ENCODE peak calls at places on chromosome 19, in seven cellular contexts. J is HCT116, F is SK-N-SH, B is H1, A is K562, R is HepG2, O is GM12878. I is an unnamed sample.

GRCh38 chr19:46704379-46705076 is 12.4 kb downstream of the PRKD2 start:
- DNase-seq in B (peak), A (peak), O (no peak), R (peak), J (no peak), F (peak), I (peak)

GRCh38 chr19:2049741-2050348 is 1.2 kb downstream of the MKNK2 start:
- DNase-seq in R (peak), A (peak), J (no peak), O (no peak), F (peak), B (no peak), I (peak)

GRCh38 chr19:38210458-38210987 is 13.5 kb downstream of the DPF1 start:
- DNase-seq in F (peak), B (peak), J (no peak), R (no peak), O (no peak), A (peak), I (no peak)

GRCh38 chr19:17680235-17680722 is 7.9 kb downstream of the UNC13A start:
- DNase-seq in O (peak), J (peak), R (no peak), F (no peak), A (peak), B (no peak), I (no peak)

GRCh38 chr19:41330946-41331678 is 21.1 kb downstream of the CCDC97 start:
- DNase-seq in R (no peak), B (no peak), A (no peak), O (no peak), F (peak), J (no peak), I (no peak)

GRCh38 chr19:46068345-46069258 is 27.8 kb upstream of the IGFL4 start:
- DNase-seq in O (no peak), B (no peak), A (no peak), R (peak), J (peak), F (no peak), I (peak)

GRCh38 chr19:13825489-13826475 is 30.5 kb downstream of the ZSWIM4 start:
- DNase-seq in O (no peak), J (no peak), R (no peak), B (peak), A (peak), F (peak), I (peak)

GRCh38 chr19:2421581-2422306 is 5.6 kb downstream of the TIMM13 start:
- DNase-seq in B (no peak), O (no peak), R (no peak), A (no peak), F (no peak), J (no peak), I (no peak)

GRCh38 chr19:18340990-18341868 is 831 bp downstream of the PGPEP1 start:
- DNase-seq in F (peak), R (peak), O (no peak), A (peak), J (no peak), B (peak), I (no peak)

GRCh38 chr19:49331616-49332055 is 3.6 kb upstream of the CD37 start:
- DNase-seq in F (peak), B (no peak), R (peak), O (peak), J (peak), A (peak), I (peak)

GRCh38 chr19:42099336-42099925 is 23.5 kb downstream of the ZNF574 start:
- DNase-seq in R (no peak), O (no peak), B (no peak), A (no peak), F (no peak), J (no peak), I (no peak)

GRCh38 chr19:43778651-43779050 is 2.1 kb downstream of the KCNN4 start:
- DNase-seq in F (no peak), A (no peak), R (no peak), B (no peak), O (no peak), J (no peak), I (no peak)

GRCh38 chr19:1407662-1408299 is 395 bp downstream of the DAZAP1 start:
- DNase-seq in B (no peak), J (no peak), R (no peak), F (no peak), A (peak), O (no peak), I (no peak)

GRCh38 chr19:45153339-45154063 is 7.3 kb downstream of the NKPD1 start:
- DNase-seq in A (peak), J (no peak), B (peak), O (no peak), F (peak), R (no peak), I (no peak)

GRCh38 chr19:46606681-46607440 is 5.7 kb downstream of the CALM3 start:
- DNase-seq in B (no peak), J (no peak), F (peak), R (no peak), A (peak), O (no peak), I (no peak)

DNA sequence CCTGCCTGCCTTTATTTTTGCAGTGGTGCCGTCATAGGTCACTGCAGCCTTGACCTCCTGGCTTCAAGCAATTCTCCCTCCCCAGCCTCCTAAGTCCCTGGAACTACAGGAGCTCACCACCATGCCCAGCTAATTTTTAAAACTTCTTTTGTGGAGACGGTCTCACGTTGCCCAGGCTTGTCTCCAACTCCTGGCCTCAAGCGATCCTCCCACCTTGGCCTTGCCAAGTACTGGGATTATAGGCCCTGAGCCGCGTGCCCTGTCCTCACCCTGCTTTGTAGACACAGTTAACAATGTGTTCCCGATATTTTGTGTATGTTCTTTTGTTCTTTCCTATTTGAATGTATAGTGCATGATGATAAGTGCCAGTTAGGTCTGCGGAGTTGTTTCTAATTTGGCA is 9.7 kb upstream of the WTIP start:
- DNase-seq in O (no peak), B (no peak), A (no peak), F (no peak), J (no peak), R (no peak), I (no peak)
- TF ChIP-seq JUND in O (no peak), B (no peak), A (no peak), F (no peak), J (no peak), R (no peak), I (no peak)

GRCh38 chr19:33749619-33750175 is 47.0 kb upstream of the KCTD15 start:
- DNase-seq in J (no peak), R (no peak), F (no peak), A (no peak), O (no peak), B (no peak), I (no peak)
- TF ChIP-seq JUND in J (no peak), R (no peak), F (no peak), A (no peak), O (no peak), B (no peak), I (no peak)

DNA sequence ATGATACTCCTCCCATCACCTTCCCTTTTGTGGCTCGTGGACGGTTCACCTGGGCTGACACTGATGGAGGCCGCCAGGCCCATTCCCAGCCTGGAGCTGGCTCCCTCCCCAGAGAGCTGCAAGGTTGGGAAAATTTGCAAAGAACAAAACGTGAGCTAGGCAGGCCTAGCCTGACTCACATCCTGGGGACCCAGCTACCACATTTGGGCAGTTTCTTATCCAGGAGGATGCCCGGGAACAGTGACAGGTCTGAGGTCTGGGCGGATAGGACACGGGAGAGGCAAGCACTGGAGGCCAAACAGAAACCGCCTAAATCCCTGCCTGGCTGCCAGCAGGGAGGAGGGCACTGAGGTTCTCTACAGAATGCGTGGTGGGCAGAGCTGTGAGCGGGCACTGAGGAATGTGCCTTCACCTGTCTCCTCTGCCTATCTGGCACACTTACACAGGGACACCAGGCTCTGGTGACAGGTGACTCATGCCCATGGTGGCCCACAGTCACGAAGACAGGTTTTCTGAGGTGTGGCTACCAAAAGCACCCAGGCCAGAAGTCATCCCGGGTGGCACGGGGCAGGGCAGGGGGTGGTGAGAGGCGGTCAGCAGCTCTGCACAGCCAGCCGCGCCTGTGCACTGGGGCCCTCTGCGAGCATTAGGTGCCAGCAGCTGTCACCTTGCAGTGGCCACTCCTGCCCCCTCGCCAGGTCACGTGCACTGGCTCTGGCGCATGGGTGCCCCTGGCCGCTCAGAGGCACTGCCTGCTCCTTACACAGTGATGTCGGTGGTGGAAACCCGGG is 23.2 kb downstream of the SH3GL1 start:
- DNase-seq in O (no peak), A (no peak), F (no peak), J (no peak), R (no peak), B (no peak), I (no peak)
- TF ChIP-seq JUND in O (no peak), A (no peak), F (no peak), J (peak), R (no peak), B (no peak), I (no peak)

GRCh38 chr19:35030257-35031071 is at the start of gene SCN1B:
- DNase-seq in F (peak), R (peak), A (peak), O (no peak), B (peak), J (peak), I (peak)
- TF ChIP-seq JUND in F (no peak), R (no peak), A (peak), O (no peak), B (no peak), J (no peak), I (no peak)

DNA sequence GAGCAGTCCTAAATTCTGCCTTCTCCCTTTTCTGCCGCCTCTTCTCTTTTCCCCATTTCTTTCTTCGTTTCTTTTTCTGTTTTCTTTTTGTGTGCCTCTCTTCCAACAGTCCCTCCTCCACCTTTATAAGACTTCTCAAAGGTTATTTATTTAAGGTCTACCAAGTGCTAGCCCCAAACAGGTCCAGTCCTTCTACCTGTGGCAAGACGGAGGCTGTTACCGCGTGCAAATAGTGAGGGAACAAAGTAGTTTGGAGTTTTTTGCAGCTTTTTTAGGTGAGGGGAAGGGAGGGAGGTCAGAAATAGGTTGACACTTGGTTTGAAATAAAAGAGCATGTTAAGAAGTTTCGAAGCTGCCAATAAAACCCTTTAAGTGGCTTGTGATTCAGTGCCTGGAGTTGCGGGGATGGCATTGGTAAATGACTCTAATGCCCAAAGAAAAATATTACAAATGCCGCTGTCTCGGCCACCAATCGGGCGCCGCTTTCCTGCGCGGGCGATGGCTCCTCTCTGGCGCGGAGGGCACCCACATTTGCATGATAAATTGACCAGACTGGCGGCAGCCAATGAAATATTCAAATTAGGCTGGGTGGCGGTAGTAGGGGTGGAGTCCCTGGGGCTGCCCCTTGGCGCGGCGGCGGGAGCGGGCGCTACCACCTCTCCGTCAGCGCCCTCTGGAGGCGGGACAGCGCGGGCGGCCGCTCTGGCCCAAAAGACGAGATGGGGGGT is 7.5 kb upstream of the TSHZ3 start:
- DNase-seq in A (peak), F (peak), J (no peak), R (no peak), B (peak), O (no peak), I (no peak)
- TF ChIP-seq JUND in A (no peak), F (no peak), J (no peak), R (no peak), B (no peak), O (no peak), I (no peak)

DNA sequence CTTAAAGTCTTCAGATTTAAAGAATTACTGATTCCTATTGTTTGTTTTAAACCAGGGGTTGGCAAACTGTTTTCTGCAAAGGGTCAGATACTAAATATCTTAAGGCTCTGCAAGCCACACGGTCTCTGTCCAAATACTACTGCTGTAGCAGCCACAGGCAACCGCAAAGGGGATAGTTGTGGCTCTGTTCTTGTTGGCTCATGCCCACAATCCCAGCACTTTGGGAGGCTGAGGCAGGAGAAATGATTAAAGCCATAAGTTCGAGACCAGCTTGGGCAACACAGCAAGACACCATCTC is 22.4 kb downstream of the RANBP3 start:
- DNase-seq in B (no peak), J (no peak), F (no peak), O (no peak), R (no peak), A (no peak), I (no peak)
- TF ChIP-seq JUND in B (no peak), J (no peak), F (no peak), O (no peak), R (no peak), A (no peak), I (no peak)

DNA sequence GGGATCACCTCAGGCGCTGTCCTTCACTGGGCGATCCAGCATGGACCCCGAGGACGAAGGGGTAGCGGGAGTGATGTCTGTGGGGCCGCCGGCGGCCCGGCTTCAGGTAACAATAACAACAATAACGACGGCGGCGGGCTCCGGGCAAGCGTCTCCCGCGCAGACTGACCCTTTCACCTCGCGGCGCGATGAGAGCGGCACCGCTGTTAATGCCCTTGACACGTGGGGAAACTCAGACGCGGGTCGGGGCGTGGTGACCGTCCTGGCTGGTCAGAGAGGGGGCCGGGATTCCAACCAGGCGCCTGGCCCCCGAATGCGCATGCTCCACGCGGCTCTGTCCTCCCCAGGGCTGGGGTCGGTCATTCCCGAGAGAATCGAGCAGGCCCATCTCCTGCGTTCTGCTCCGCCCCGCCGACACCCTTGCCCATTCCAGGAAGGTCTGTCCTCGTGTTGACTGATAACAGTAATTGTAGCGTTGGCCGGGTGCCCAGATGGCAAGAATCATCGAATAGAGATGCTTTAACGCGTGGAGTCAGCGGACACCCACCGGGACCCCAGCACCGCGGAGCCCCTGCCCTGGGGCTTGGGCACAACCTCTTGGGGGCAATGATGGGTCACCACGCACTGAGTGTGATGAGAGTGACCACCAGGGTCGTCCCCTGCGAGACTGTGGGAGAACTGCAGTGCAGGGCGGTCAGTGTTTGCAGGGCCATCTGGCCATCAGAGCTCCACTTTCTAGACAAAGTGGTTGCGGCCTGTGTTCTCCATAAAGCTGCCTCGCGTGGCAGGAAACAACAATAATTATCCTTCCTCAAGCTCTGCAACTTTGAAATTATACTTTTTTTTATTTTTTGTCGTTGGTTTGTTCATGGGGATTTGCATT is 528 bp downstream of the ZNF8 start:
- DNase-seq in B (peak), F (peak), A (peak), J (no peak), O (no peak), R (peak), I (peak)
- TF ChIP-seq JUND in B (no peak), F (no peak), A (no peak), J (no peak), O (no peak), R (no peak), I (no peak)